ENCODE peak calls at places on chromosomes 3 and 15, in eight cellular contexts. Z is stimulated activated CD4-positive, alpha-beta T cell treated with anti-CD3 and anti-CD28 coated beads, Interleukin-1b, Interleukin-23, amount 100 ng/mL, for 48 hours; R is AG08395; G is BJ; P is neural crest cell; W is neuronal stem cell; N is activated CD4-positive, alpha-beta T cell treated with anti-CD3 and anti-CD28 coated beads for 4 hours; S is pulmonary artery endothelial cell. A is an unnamed sample.

GRCh38 chr3:138186803-138187295 is 252 bp upstream of the ARMC8 start:
- DNase-seq in P (peak), N (peak), S (peak), R (peak), G (peak), W (no peak), Z (peak), A (peak)

GRCh38 chr3:133859381-133860245 is 36.1 kb downstream of the RAB6B start:
- DNase-seq in P (no peak), Z (no peak), S (no peak), N (no peak), W (no peak), R (no peak), G (no peak), A (no peak)

GRCh38 chr3:127092368-127092767 is 100.6 kb upstream of the PRR23E start:
- DNase-seq in P (no peak), W (no peak), R (no peak), N (no peak), S (no peak), G (no peak), Z (no peak), A (no peak)

GRCh38 chr3:62876064-62876463 is 848 bp upstream of the CADPS start:
- DNase-seq in W (peak), R (peak), Z (no peak), N (no peak), S (peak), P (peak), G (no peak), A (peak)

GRCh38 chr3:178754852-178755510 is 218.7 kb downstream of the KCNMB2 start:
- DNase-seq in G (no peak), N (no peak), P (no peak), Z (no peak), W (no peak), R (no peak), S (no peak), A (no peak)

GRCh38 chr3:194856296-194856695 is 170.6 kb downstream of the FAM43A start:
- DNase-seq in Z (no peak), S (no peak), P (no peak), G (no peak), W (no peak), R (no peak), N (no peak), A (no peak)

GRCh38 chr3:140834266-140835037 is 107.2 kb upstream of the SLC25A36 start:
- DNase-seq in Z (no peak), W (no peak), P (no peak), N (no peak), G (no peak), S (no peak), R (no peak), A (peak)

GRCh38 chr15:93730724-93731123 is 500.6 kb upstream of the MCTP2 start:
- DNase-seq in Z (no peak), W (no peak), R (no peak), N (no peak), P (no peak), G (no peak), S (no peak), A (no peak)

GRCh38 chr3:81689617-81690016 is 71.8 kb downstream of the GBE1 start:
- DNase-seq in W (no peak), P (no peak), G (no peak), R (no peak), N (no peak), S (no peak), Z (no peak), A (no peak)

GRCh38 chr3:9260305-9260704 is 10.9 kb upstream of the SRGAP3 start:
- DNase-seq in R (no peak), P (no peak), G (no peak), W (no peak), Z (no peak), N (no peak), S (no peak), A (no peak)

GRCh38 chr3:171200052-171201029 is 173.8 kb upstream of the SLC2A2 start:
- DNase-seq in S (no peak), Z (no peak), W (no peak), N (no peak), R (no peak), G (no peak), P (no peak), A (no peak)

GRCh38 chr3:149527531-149528343 is 53.2 kb downstream of the TM4SF4 start:
- DNase-seq in N (no peak), W (no peak), G (no peak), Z (no peak), R (no peak), S (no peak), P (no peak), A (no peak)

GRCh38 chr3:143831208-143831607 is 17.1 kb downstream of the SLC9A9 start:
- DNase-seq in Z (no peak), N (no peak), R (peak), W (no peak), S (no peak), G (no peak), P (no peak), A (peak)

GRCh38 chr15:88454867-88455810 is 12.0 kb downstream of the MRPL46 start:
- DNase-seq in S (no peak), Z (peak), W (peak), N (peak), R (peak), G (no peak), P (peak), A (peak)

GRCh38 chr3:194671900-194672808 is at the start of gene LSG1:
- DNase-seq in W (peak), S (peak), Z (peak), G (peak), P (peak), N (peak), R (peak), A (peak)

GRCh38 chr3:185200639-185201038 is 47.8 kb upstream of the C3orf70 start:
- DNase-seq in W (no peak), N (no peak), Z (no peak), P (no peak), G (no peak), R (peak), S (peak), A (peak)

GRCh38 chr3:190968616-190969015 is 106.1 kb upstream of the GMNC start:
- DNase-seq in S (no peak), N (no peak), P (no peak), G (no peak), W (no peak), R (no peak), Z (no peak), A (no peak)

GRCh38 chr15:71447328-71448250 is 332.3 kb downstream of the THSD4 start:
- DNase-seq in G (no peak), W (no peak), N (no peak), P (no peak), S (no peak), R (no peak), Z (no peak), A (peak)

GRCh38 chr15:29268706-29269484 is 727 bp downstream of the NSMCE3 start:
- DNase-seq in N (peak), P (no peak), R (peak), Z (peak), S (no peak), G (no peak), W (peak), A (peak)

A was measured in foreskin keratinocyte.